ENCODE peak calls at places on chromosomes 4 and X, in nine cellular contexts. Y is amniotic stem cell; R is CD4-positive, alpha-beta memory T cell; T is stimulated activated effector memory CD8-positive, alpha-beta T cell treated with anti-CD3 and anti-CD28 coated beads, Interleukin-12 subunit alpha, Interleukin-12 subunit beta, amount 100 ng/mL, for 72 hours; B is EH; K is ACHN; A is stimulated activated CD8-positive, alpha-beta memory T cell treated with anti-CD3 and anti-CD28 coated beads, Interleukin-2, amount 100 ng/mL, for 48 hours; F is AG20443; J is heart right ventricle. N is an unnamed sample.

GRCh38 chr4:1204828-1205591 is 32.6 kb upstream of the SPON2 start:
- DNase-seq in R (no peak), B (no peak), Y (no peak), T (no peak), A (no peak), K (no peak), J (no peak), F (no peak), N (peak; percentile 27)

GRCh38 chrX:10233696-10234095 is 76.9 kb downstream of the CLCN4 start:
- DNase-seq in T (no peak), A (no peak), B (peak; percentile 24), Y (no peak), K (no peak), R (no peak), J (no peak), F (no peak), N (no peak)

GRCh38 chr4:124757121-124757520 is 44.6 kb upstream of the ANKRD50 start:
- DNase-seq in J (no peak), R (no peak), K (no peak), F (no peak), T (no peak), Y (no peak), B (peak; percentile 7), A (no peak), N (no peak)

GRCh38 chr4:152935661-152936445 is at the start of gene FHDC1:
- DNase-seq in Y (no peak), F (peak; percentile 51), A (no peak), K (peak; percentile 23), B (peak; percentile 22), T (no peak), R (no peak), J (no peak), N (no peak)

GRCh38 chr4:42159271-42160001 is 7.0 kb upstream of the BEND4 start:
- DNase-seq in A (no peak), K (no peak), B (no peak), F (no peak), J (no peak), Y (no peak), R (no peak), T (no peak), N (no peak)

GRCh38 chr4:4852591-4853362 is 6.7 kb upstream of the MSX1 start:
- DNase-seq in F (peak; percentile 89), K (peak; percentile 66), J (no peak), B (peak; percentile 48), T (peak; percentile 56), A (peak; percentile 30), Y (peak; percentile 16), R (no peak), N (peak; percentile 86)

GRCh38 chr4:186485621-186486062 is 69.7 kb downstream of the MTNR1A start:
- DNase-seq in R (no peak), B (peak; percentile 40), A (no peak), T (no peak), F (peak; percentile 52), K (peak; percentile 2), Y (no peak), J (no peak), N (peak; percentile 54)

GRCh38 chr4:121789960-121790829 is 10.9 kb upstream of the EXOSC9 start:
- DNase-seq in K (peak; percentile 17), Y (peak; percentile 46), R (no peak), J (no peak), T (no peak), B (peak; percentile 86), A (no peak), F (no peak), N (peak; percentile 44)

GRCh38 chr4:176153124-176153523 is 42.3 kb downstream of the SPATA4 start:
- DNase-seq in Y (no peak), F (no peak), K (no peak), A (no peak), J (no peak), T (no peak), B (no peak), R (no peak), N (no peak)

GRCh38 chr4:119683518-119683917 is 54.9 kb upstream of the PDE5A start:
- DNase-seq in F (peak; percentile 34), B (peak; percentile 76), R (no peak), Y (peak; percentile 4), K (no peak), A (no peak), J (no peak), T (no peak), N (no peak)

GRCh38 chr4:123299212-123299651 is 97.4 kb upstream of the SPRY1 start:
- DNase-seq in R (no peak), T (no peak), B (peak; percentile 58), K (no peak), A (no peak), F (peak; percentile 51), J (no peak), Y (peak; percentile 58), N (peak; percentile 53)

GRCh38 chr4:56129431-56129861 is 180.7 kb downstream of the CEP135 start:
- DNase-seq in B (no peak), F (no peak), R (no peak), J (no peak), T (no peak), Y (no peak), K (peak; percentile 10), A (peak; percentile 1), N (no peak)

GRCh38 chr4:27381806-27382205 is 521.2 kb downstream of the STIM2 start:
- DNase-seq in F (peak; percentile 14), B (no peak), R (no peak), J (no peak), A (no peak), Y (no peak), K (no peak), T (no peak), N (no peak)

GRCh38 chr4:176849076-176849475 is 56.4 kb upstream of the VEGFC start:
- DNase-seq in J (no peak), R (no peak), K (no peak), Y (no peak), F (no peak), B (peak; percentile 25), T (no peak), A (no peak), N (no peak)

GRCh38 chr4:127997534-127998388 is 32.6 kb downstream of the ABHD18 start:
- DNase-seq in A (no peak), B (peak; percentile 28), Y (peak; percentile 41), J (no peak), F (peak; percentile 34), K (peak; percentile 63), R (peak; percentile 3), T (no peak), N (peak; percentile 12)

GRCh38 chr4:148445071-148445902 is 3.1 kb upstream of the NR3C2 start:
- DNase-seq in A (peak; percentile 49), T (peak; percentile 75), J (peak; percentile 72), K (no peak), Y (no peak), R (peak; percentile 82), F (peak; percentile 39), B (no peak), N (no peak)

GRCh38 chrX:130994671-130995070 is 63.5 kb upstream of the ARHGAP36 start:
- DNase-seq in F (peak; percentile 12), B (peak; percentile 7), A (no peak), K (peak; percentile 11), R (peak; percentile 3), Y (no peak), J (no peak), T (peak; percentile 48), N (peak; percentile 10)

GRCh38 chrX:11555759-11556158 is 110.0 kb downstream of the ARHGAP6 start:
- DNase-seq in F (peak; percentile 15), T (no peak), A (no peak), B (peak; percentile 63), R (no peak), K (no peak), J (no peak), Y (no peak), N (peak; percentile 30)

GRCh38 chr4:109730294-109731051 is 603 bp upstream of the PLA2G12A start:
- DNase-seq in A (peak; percentile 3), T (peak; percentile 82), Y (peak; percentile 51), F (peak; percentile 77), B (peak; percentile 76), K (peak; percentile 66), R (no peak), J (no peak), N (peak; percentile 62)

GRCh38 chr4:17189322-17189721 is 290.9 kb upstream of the LDB2 start:
- DNase-seq in A (no peak), K (no peak), Y (peak; percentile 22), F (peak; percentile 75), R (no peak), J (no peak), B (peak; percentile 79), T (no peak), N (peak; percentile 73)

GRCh38 chrX:150236304-150236703 is 126.8 kb upstream of the MAMLD1 start:
- DNase-seq in R (no peak), B (peak; percentile 33), A (no peak), T (no peak), Y (no peak), K (no peak), J (no peak), F (peak; percentile 25), N (peak; percentile 38)

GRCh38 chrX:45324941-45325340 is 124.3 kb upstream of the DIPK2B start:
- DNase-seq in K (no peak), J (no peak), R (no peak), F (no peak), A (no peak), Y (no peak), B (peak; percentile 25), T (no peak), N (no peak)

GRCh38 chr4:61994036-61994435 is 793.9 kb downstream of the ADGRL3 start:
- DNase-seq in K (no peak), Y (no peak), J (no peak), F (no peak), T (no peak), B (no peak), A (no peak), R (no peak), N (no peak)

GRCh38 chr4:13162886-13163285 is 321.3 kb downstream of the RAB28 start:
- DNase-seq in T (no peak), R (no peak), K (no peak), Y (no peak), F (no peak), J (no peak), B (no peak), A (no peak), N (no peak)

N was measured in AG08395.